ENCODE peak calls at places on chromosomes 4 and X, in six cellular contexts. X is right cardiac atrium, D is fibroblast of lung, Y is neuronal stem cell, A is heart left ventricle, U is heart right ventricle. V is an unnamed sample.
A peak's percentile ranks its signal among the peaks of the same experiment; 100 is the strongest.

GRCh38 chr4:180688480-180688879 is 1554.7 kb upstream of the TENM3 start:
- DNase-seq in X (no peak), D (no peak), Y (no peak), A (no peak), U (no peak), V (no peak)

GRCh38 chrX:101051549-101052302 is at the start of gene TRMT2B:
- DNase-seq in X (peak; percentile 81), D (peak; percentile 67), Y (peak; percentile 40), A (peak; percentile 83), U (peak; percentile 74), V (peak; percentile 80)

GRCh38 chr4:15238720-15239119 is 189.1 kb upstream of the C1QTNF7 start:
- DNase-seq in X (no peak), D (peak; percentile 70), Y (peak; percentile 30), A (no peak), U (no peak), V (peak; percentile 68)

GRCh38 chr4:8403173-8403753 is 37.3 kb downstream of the ACOX3 start:
- DNase-seq in X (peak; percentile 91), D (peak; percentile 83), Y (peak; percentile 66), A (peak; percentile 93), U (peak; percentile 91), V (peak; percentile 98)

GRCh38 chrX:103362504-103362903 is 6.2 kb downstream of the TCEAL9 start:
- DNase-seq in X (no peak), D (peak; percentile 49), Y (no peak), A (no peak), U (no peak), V (no peak)

GRCh38 chrX:114964374-114964773 is 53.0 kb downstream of the IL13RA2 start:
- DNase-seq in X (no peak), D (no peak), Y (no peak), A (no peak), U (no peak), V (no peak)

GRCh38 chr4:1194028-1194900 is 21.9 kb upstream of the SPON2 start:
- DNase-seq in X (peak; percentile 86), D (peak; percentile 68), Y (no peak), A (peak; percentile 87), U (peak; percentile 82), V (peak; percentile 96)

GRCh38 chrX:10906861-10907260 is 204.3 kb upstream of the HCCS start:
- DNase-seq in X (no peak), D (no peak), Y (no peak), A (no peak), U (no peak), V (no peak)

GRCh38 chr4:74537459-74537858 is 92.5 kb downstream of the AREG start:
- DNase-seq in X (no peak), D (no peak), Y (no peak), A (no peak), U (no peak), V (no peak)

GRCh38 chrX:71111141-71111843 is at the start of gene IL2RG:
- DNase-seq in X (no peak), D (no peak), Y (no peak), A (no peak), U (no peak), V (no peak)

GRCh38 chr4:7275490-7276154 is 83.3 kb downstream of the SORCS2 start:
- DNase-seq in X (no peak), D (no peak), Y (no peak), A (peak; percentile 14), U (no peak), V (no peak)
- H3K27me3 ChIP-seq in X (no peaks in the 10 kb centered on the region), D (peaks cover 4% of the 10 kb centered on the region), Y (peaks cover 15% of the 10 kb centered on the region), A (no peaks in the 10 kb centered on the region), U (no peaks in the 10 kb centered on the region), V (peaks cover 11% of the 10 kb centered on the region)

DNA sequence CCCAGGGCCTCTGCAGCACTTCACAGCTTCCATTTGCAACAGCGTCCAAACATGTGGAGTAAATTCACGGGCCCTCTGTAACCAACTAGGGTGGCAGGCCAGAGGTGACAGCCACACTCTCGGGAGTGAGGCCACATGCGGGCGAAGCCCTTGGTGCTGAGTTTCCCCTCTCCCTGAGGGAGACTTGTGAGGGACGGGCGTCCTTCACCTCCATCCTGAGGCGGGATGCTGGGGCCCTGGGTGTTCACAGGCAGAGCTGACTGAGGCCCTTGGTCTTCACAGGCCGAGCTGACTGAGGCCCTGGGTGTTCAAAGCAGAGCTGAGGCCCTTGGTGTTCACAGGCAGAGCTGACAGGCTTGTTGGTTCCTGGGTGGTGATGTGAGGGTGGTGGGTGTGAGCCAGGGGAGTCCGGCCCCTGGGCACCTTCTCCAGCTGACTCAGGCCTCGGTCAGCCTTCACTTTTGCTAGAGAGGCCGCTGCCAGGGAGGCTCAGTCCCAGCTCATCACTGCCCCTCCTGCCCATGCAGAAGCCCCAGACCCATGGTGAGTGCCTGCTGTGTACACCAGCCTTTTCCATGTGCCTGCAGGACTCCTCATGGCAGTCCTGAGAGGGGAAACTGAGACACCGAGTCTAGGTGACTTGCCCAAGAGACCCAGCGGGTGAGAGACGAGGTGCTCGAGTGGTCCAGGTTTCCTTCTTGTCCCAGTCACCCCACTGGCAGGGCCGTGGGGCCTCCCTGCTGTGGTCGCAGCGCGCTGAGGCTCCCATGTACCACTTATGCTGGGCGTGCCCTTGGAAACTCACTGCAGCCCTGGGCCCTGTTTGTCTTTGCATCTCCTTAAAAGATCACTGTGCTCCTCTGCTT is 8.5 kb downstream of the WFS1 start:
- DNase-seq in X (no peak), D (no peak), Y (no peak), A (peak; percentile 61), U (no peak), V (peak; percentile 74)
- H3K27ac ChIP-seq in X (peak overlapping the region; percentile 51), D (no peak overlapping the region), Y (no peak overlapping the region), A (peak overlapping the region; percentile 83), U (peak overlapping the region; percentile 71), V (no peak overlapping the region)

GRCh38 chr4:138030375-138030774 is 211.8 kb downstream of the SLC7A11 start:
- DNase-seq in X (no peak), D (no peak), Y (no peak), A (no peak), U (no peak), V (no peak)
- H3K27me3 ChIP-seq in X (no peaks in the 10 kb centered on the region), D (no peaks in the 10 kb centered on the region), Y (no peaks in the 10 kb centered on the region), A (no peaks in the 10 kb centered on the region), U (no peaks in the 10 kb centered on the region), V (no peaks in the 10 kb centered on the region)

GRCh38 chr4:185718578-185719492 is 93.2 kb downstream of the SORBS2 start:
- DNase-seq in X (no peak), D (no peak), Y (no peak), A (no peak), U (no peak), V (no peak)
- H3K27ac ChIP-seq in X (peak overlapping the region; percentile 6), D (no peak overlapping the region), Y (no peak overlapping the region), A (no peak overlapping the region), U (peak overlapping the region; percentile 4), V (no peak overlapping the region)

DNA sequence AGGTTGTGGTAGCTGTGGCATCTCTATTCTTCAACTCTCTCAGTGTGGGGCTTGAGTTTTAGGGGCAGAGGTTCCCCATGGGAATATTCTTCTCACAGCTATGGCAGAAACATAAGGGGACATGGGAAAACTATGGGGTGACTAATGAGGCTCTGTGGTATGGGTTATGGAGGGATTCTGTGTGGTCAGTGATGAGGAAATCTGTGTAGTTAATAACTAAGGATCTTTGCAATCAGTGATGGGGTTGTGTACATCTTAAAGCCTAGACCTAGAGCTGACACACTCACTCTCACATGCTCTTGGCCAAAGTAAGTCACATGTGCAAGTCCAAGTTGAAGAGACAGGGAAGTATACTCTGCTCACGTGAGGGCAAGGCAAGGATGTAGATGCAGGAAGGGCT is 86.4 kb upstream of the UXT start:
- DNase-seq in X (no peak), D (no peak), Y (no peak), A (no peak), U (no peak), V (no peak)
- H3K27me3 ChIP-seq in X (no peaks in the 10 kb centered on the region), D (peaks cover 2% of the 10 kb centered on the region), Y (peaks cover 47% of the 10 kb centered on the region), A (no peaks in the 10 kb centered on the region), U (no peaks in the 10 kb centered on the region), V (peaks cover 5% of the 10 kb centered on the region)

GRCh38 chr4:158624889-158625478 is 46.7 kb downstream of the C4orf46 start:
- DNase-seq in X (no peak), D (peak; percentile 83), Y (peak; percentile 29), A (no peak), U (no peak), V (peak; percentile 22)
- H3K27ac ChIP-seq in X (no peak overlapping the region), D (no peak overlapping the region), Y (no peak overlapping the region), A (no peak overlapping the region), U (no peak overlapping the region), V (no peak overlapping the region)

GRCh38 chrX:27842867-27843266 is 35.1 kb downstream of the MAGEB10 start:
- DNase-seq in X (no peak), D (no peak), Y (no peak), A (no peak), U (no peak), V (no peak)

GRCh38 chrX:27838176-27838575 is 30.4 kb downstream of the MAGEB10 start:
- DNase-seq in X (no peak), D (no peak), Y (no peak), A (no peak), U (no peak), V (no peak)

GRCh38 chrX:27840881-27841280 is 33.1 kb downstream of the MAGEB10 start:
- DNase-seq in X (no peak), D (no peak), Y (no peak), A (no peak), U (no peak), V (no peak)
- H3K27me3 ChIP-seq in X (no peaks in the 10 kb centered on the region), D (no peaks in the 10 kb centered on the region), Y (no peaks in the 10 kb centered on the region), A (no peaks in the 10 kb centered on the region), U (no peaks in the 10 kb centered on the region), V (no peaks in the 10 kb centered on the region)